ENCODE peak calls at places on chromosomes 3 and 15, in ten cellular contexts. I is ecto neural progenitor cell; Y is left ventricle myocardium inferior; Z is kidney tubule cell; X is uterus; W is mammary epithelial cell; P is hypothalamus; O is activated CD4-positive, alpha-beta memory T cell treated with anti-CD3 and anti-CD28 coated beads, Interleukin-2, amount 10 ng/mL, durations not matched to agents 7 days and 5 days; C is HS-27A; L is endothelial cell. E is an unnamed sample.

GRCh38 chr3:88912294-88913014 is 195.0 kb upstream of the EPHA3 start:
- DNase-seq in I (peak), Y (no peak), Z (no peak), X (no peak), W (no peak), P (no peak), O (no peak), C (no peak), L (peak), E (no peak)

GRCh38 chr15:85730001-85730820 is 64.5 kb downstream of the KLHL25 start:
- DNase-seq in I (no peak), Y (no peak), Z (peak), X (no peak), W (peak), P (no peak), O (peak), C (peak), L (peak), E (no peak)

GRCh38 chr3:73284432-73284831 is 223.0 kb downstream of the EBLN2 start:
- DNase-seq in I (no peak), Y (no peak), Z (no peak), X (no peak), W (no peak), P (no peak), O (no peak), C (no peak), L (no peak), E (no peak)

GRCh38 chr3:190097617-190098016 is 23.1 kb downstream of the P3H2 start:
- DNase-seq in I (no peak), Y (no peak), Z (no peak), X (no peak), W (no peak), P (no peak), O (no peak), C (no peak), L (peak), E (no peak)

GRCh38 chr15:49492151-49492550 is 69.1 kb downstream of the FGF7 start:
- DNase-seq in I (no peak), Y (no peak), Z (no peak), X (no peak), W (no peak), P (no peak), O (no peak), C (no peak), L (no peak), E (no peak)

GRCh38 chr15:92821491-92822116 is 78.5 kb upstream of the CHD2 start:
- DNase-seq in I (no peak), Y (no peak), Z (peak), X (peak), W (peak), P (no peak), O (no peak), C (no peak), L (no peak), E (no peak)

GRCh38 chr3:127457094-127457475 is 133.4 kb downstream of the TPRA1 start:
- DNase-seq in I (peak), Y (peak), Z (peak), X (no peak), W (peak), P (no peak), O (no peak), C (no peak), L (peak), E (no peak)

GRCh38 chr3:31762016-31762764 is 218.9 kb downstream of the OSBPL10 start:
- DNase-seq in I (no peak), Y (no peak), Z (peak), X (no peak), W (no peak), P (no peak), O (no peak), C (no peak), L (no peak), E (no peak)

GRCh38 chr3:112598731-112599130 is 36.9 kb downstream of the SLC35A5 start:
- DNase-seq in I (no peak), Y (no peak), Z (no peak), X (no peak), W (no peak), P (no peak), O (no peak), C (no peak), L (no peak), E (no peak)

GRCh38 chr3:152339881-152340505 is 71.3 kb downstream of the MBNL1 start:
- DNase-seq in I (no peak), Y (no peak), Z (no peak), X (no peak), W (no peak), P (no peak), O (no peak), C (no peak), L (no peak), E (no peak)

GRCh38 chr15:67833504-67834248 is 6.2 kb downstream of the RNU6-1 start:
- DNase-seq in I (peak), Y (no peak), Z (peak), X (no peak), W (no peak), P (no peak), O (peak), C (no peak), L (peak), E (no peak)

GRCh38 chr15:33908396-33908795 is 59.9 kb upstream of the CHRM5 start:
- DNase-seq in I (no peak), Y (no peak), Z (no peak), X (no peak), W (peak), P (no peak), O (no peak), C (no peak), L (no peak), E (no peak)

GRCh38 chr15:55552926-55553325 is 35.2 kb downstream of the PYGO1 start:
- DNase-seq in I (peak), Y (peak), Z (peak), X (no peak), W (no peak), P (no peak), O (no peak), C (no peak), L (no peak), E (peak)

GRCh38 chr15:91067026-91067425 is 33.0 kb upstream of the SV2B start:
- DNase-seq in I (no peak), Y (no peak), Z (peak), X (no peak), W (peak), P (no peak), O (no peak), C (no peak), L (no peak), E (no peak)